ENCODE peak calls at places on chromosomes 13 and 19, in ten cellular contexts. B is hepatocyte; I is left colon; H is HFF-Myc; U is astrocyte; M is activated T-cell treated with anti-CD3 and anti-CD28 coated beads, Interleukin-2, amount 50 U/mL, for 72 hours; X is foreskin fibroblast; Q is stimulated activated naive CD4-positive, alpha-beta T cell treated with Interleukin-2 at 50 U/mL for 16 hours; O is CD8-positive, alpha-beta memory T cell; S is astrocyte of the hippocampus. E is an unnamed sample.

GRCh38 chr13:22893149-22893548 is 287.6 kb upstream of the SGCG start:
- DNase-seq in B (no peak), I (no peak), H (no peak), U (no peak), M (no peak), X (no peak), Q (no peak), O (no peak), S (peak), E (no peak)

GRCh38 chr19:56273563-56274117 is 1.1 kb downstream of the EDDM13 start:
- DNase-seq in B (no peak), I (no peak), H (peak), U (peak), M (no peak), X (peak), Q (no peak), O (no peak), S (no peak), E (peak)

GRCh38 chr19:18342090-18342632 is 1.8 kb downstream of the PGPEP1 start:
- DNase-seq in B (no peak), I (no peak), H (no peak), U (no peak), M (no peak), X (no peak), Q (no peak), O (no peak), S (no peak), E (no peak)

GRCh38 chr13:47901451-47901850 is 99.6 kb downstream of the SUCLA2 start:
- DNase-seq in B (no peak), I (no peak), H (no peak), U (peak), M (no peak), X (peak), Q (no peak), O (no peak), S (peak), E (no peak)

GRCh38 chr13:102580552-102581169 is 16.1 kb upstream of the TPP2 start:
- DNase-seq in B (peak), I (no peak), H (no peak), U (peak), M (peak), X (peak), Q (no peak), O (no peak), S (peak), E (no peak)

GRCh38 chr19:14182481-14182880 is 23.5 kb downstream of the ADGRL1 start:
- DNase-seq in B (no peak), I (no peak), H (no peak), U (no peak), M (no peak), X (no peak), Q (no peak), O (no peak), S (no peak), E (no peak)

GRCh38 chr19:28820289-28820688 is 392.7 kb downstream of the UQCRFS1 start:
- DNase-seq in B (no peak), I (no peak), H (no peak), U (no peak), M (no peak), X (no peak), Q (no peak), O (no peak), S (no peak), E (no peak)

GRCh38 chr13:107562222-107562621 is 653.1 kb downstream of the LIG4 start:
- DNase-seq in B (no peak), I (no peak), H (no peak), U (no peak), M (no peak), X (no peak), Q (no peak), O (no peak), S (no peak), E (no peak)

GRCh38 chr19:55644842-55645511 is 1.5 kb downstream of the ZNF581 start:
- DNase-seq in B (no peak), I (no peak), H (no peak), U (no peak), M (no peak), X (no peak), Q (no peak), O (no peak), S (no peak), E (no peak)

GRCh38 chr13:44403720-44404063 is 30.1 kb downstream of the SERP2 start:
- DNase-seq in B (no peak), I (no peak), H (no peak), U (no peak), M (no peak), X (no peak), Q (no peak), O (no peak), S (peak), E (no peak)

GRCh38 chr13:24152292-24153214 is 8.0 kb upstream of the SPATA13 start:
- DNase-seq in B (no peak), I (no peak), H (no peak), U (no peak), M (no peak), X (no peak), Q (no peak), O (no peak), S (no peak), E (no peak)

GRCh38 chr13:91647361-91647970 is 249.0 kb downstream of the GPC5 start:
- DNase-seq in B (peak), I (peak), H (no peak), U (peak), M (peak), X (no peak), Q (no peak), O (no peak), S (peak), E (peak)

GRCh38 chr19:14507704-14508246 is 10.4 kb downstream of the DNAJB1 start:
- DNase-seq in B (peak), I (no peak), H (no peak), U (peak), M (no peak), X (peak), Q (no peak), O (no peak), S (peak), E (no peak)

GRCh38 chr19:47741544-47742125 is 3.7 kb upstream of the NOP53 start:
- DNase-seq in B (no peak), I (no peak), H (no peak), U (no peak), M (no peak), X (no peak), Q (no peak), O (no peak), S (no peak), E (peak)

GRCh38 chr13:52159159-52159982 is at the start of gene NEK3:
- DNase-seq in B (peak), I (peak), H (no peak), U (peak), M (peak), X (peak), Q (peak), O (peak), S (peak), E (peak)

E was measured in MG63.